ENCODE peak calls at places on chromosomes 1 and 21, in nine cellular contexts. Z, Q, E, J, U, V, S, H and G are unnamed samples.
A peak's percentile ranks its signal among the peaks of the same experiment; 100 is the strongest.

GRCh38 chr1:236141447-236142357 is 637 bp upstream of the GPR137B start:
- DNase-seq in Z (peak; percentile 55), Q (no peak), E (no peak), J (peak; percentile 72), U (peak; percentile 52), V (peak; percentile 30), S (peak; percentile 31), H (peak; percentile 42), G (no peak)

GRCh38 chr1:12516741-12517140 is 101.3 kb downstream of the DHRS3 start:
- DNase-seq in Z (no peak), Q (no peak), E (no peak), J (no peak), U (no peak), V (no peak), S (no peak), H (no peak), G (no peak)

GRCh38 chr1:233113009-233113712 is 162.8 kb downstream of the NTPCR start:
- DNase-seq in Z (peak; percentile 82), Q (peak; percentile 98), E (peak; percentile 83), J (peak; percentile 23), U (peak; percentile 36), V (peak; percentile 55), S (peak; percentile 83), H (peak; percentile 50), G (peak; percentile 97)

GRCh38 chr21:37787456-37787855 is 128.8 kb downstream of the KCNJ6 start:
- DNase-seq in Z (peak; percentile 5), Q (peak; percentile 76), E (no peak), J (no peak), U (no peak), V (no peak), S (no peak), H (no peak), G (peak; percentile 73)

GRCh38 chr21:36747114-36747814 is 48.3 kb downstream of the SIM2 start:
- DNase-seq in Z (no peak), Q (no peak), E (no peak), J (no peak), U (peak; percentile 1), V (no peak), S (no peak), H (peak; percentile 6), G (no peak)

GRCh38 chr21:34534522-34534921 is 22.5 kb upstream of the KCNE1 start:
- DNase-seq in Z (no peak), Q (no peak), E (no peak), J (no peak), U (no peak), V (no peak), S (no peak), H (no peak), G (no peak)

GRCh38 chr1:151990058-151990855 is 3.4 kb downstream of the S100A10 start:
- DNase-seq in Z (no peak), Q (no peak), E (no peak), J (no peak), U (no peak), V (no peak), S (no peak), H (no peak), G (no peak)

GRCh38 chr21:46402421-46402820 is 56.3 kb upstream of the DIP2A start:
- DNase-seq in Z (no peak), Q (no peak), E (no peak), J (no peak), U (no peak), V (no peak), S (no peak), H (no peak), G (no peak)

GRCh38 chr1:64549464-64550239 is 79.7 kb downstream of the CACHD1 start:
- DNase-seq in Z (no peak), Q (no peak), E (no peak), J (no peak), U (no peak), V (no peak), S (peak; percentile 27), H (no peak), G (no peak)

GRCh38 chr1:150168960-150169565 is 19.3 kb downstream of the PLEKHO1 start:
- DNase-seq in Z (peak; percentile 92), Q (no peak), E (peak; percentile 62), J (peak; percentile 73), U (peak; percentile 77), V (peak; percentile 74), S (peak; percentile 76), H (peak; percentile 81), G (peak; percentile 44)

GRCh38 chr1:167225920-167226319 is 5.2 kb downstream of the POU2F1 start:
- DNase-seq in Z (no peak), Q (no peak), E (no peak), J (no peak), U (no peak), V (no peak), S (no peak), H (no peak), G (no peak)

GRCh38 chr1:184383772-184384323 is 3.0 kb upstream of the C1orf21 start:
- DNase-seq in Z (no peak), Q (no peak), E (no peak), J (no peak), U (no peak), V (no peak), S (no peak), H (no peak), G (no peak)

GRCh38 chr1:225835752-225836151 is 25.8 kb downstream of the EPHX1 start:
- DNase-seq in Z (no peak), Q (no peak), E (peak; percentile 72), J (no peak), U (no peak), V (no peak), S (peak; percentile 57), H (no peak), G (peak; percentile 42)

DNA sequence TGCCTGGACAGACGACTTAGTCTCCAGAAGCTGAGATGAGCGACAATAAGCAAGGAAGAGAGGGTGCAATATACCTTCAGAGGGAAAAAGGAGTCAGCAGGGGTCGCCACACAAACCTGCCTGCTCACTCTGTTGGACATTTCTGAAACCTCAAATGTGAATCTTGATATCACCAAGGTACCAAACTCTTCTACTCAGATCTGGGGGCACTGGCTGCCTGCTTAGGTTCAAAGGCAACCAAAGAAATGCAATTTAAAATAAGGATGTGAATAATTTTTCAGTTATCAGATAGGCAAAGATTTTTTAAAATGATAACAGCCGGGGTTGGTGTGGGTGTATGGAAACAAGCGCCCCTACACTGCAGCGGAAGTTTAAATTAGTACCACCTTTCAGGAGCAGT is 164.2 kb downstream of the HIVEP3 start:
- DNase-seq in Z (no peak), Q (no peak), E (no peak), J (no peak), U (no peak), V (no peak), S (no peak), H (no peak), G (no peak)
- TF ChIP-seq CTCF in Z (peak; percentile 14), Q (no peak), E (no peak), J (peak; percentile 36), U (peak; percentile 2), V (no peak), S (no peak), H (no peak), G (no peak)

DNA sequence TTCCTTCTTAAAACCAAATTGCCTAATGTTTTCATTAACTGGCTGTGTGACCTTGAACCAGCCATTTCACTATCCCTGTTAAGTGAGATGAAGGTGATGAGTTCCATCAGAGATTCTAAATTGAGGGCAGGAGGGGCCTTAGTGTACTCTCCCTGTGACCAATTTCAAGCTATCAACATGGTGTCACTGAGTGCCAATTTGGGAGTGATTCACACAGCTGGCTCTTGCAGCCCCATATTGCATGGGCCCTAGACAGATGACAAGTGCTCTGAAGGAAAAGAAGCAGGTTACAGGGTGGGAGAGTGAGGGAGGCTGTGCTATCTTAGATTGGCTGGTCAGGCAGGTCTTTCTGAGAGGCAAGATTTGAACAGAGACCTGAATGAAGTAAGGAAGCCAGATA is 13.0 kb upstream of the TACSTD2 start:
- DNase-seq in Z (no peak), Q (no peak), E (no peak), J (no peak), U (no peak), V (no peak), S (no peak), H (no peak), G (no peak)
- H3K4me3 ChIP-seq in Z (no peak overlapping the region), Q (no peak overlapping the region), E (no peak overlapping the region), J (no peak overlapping the region), U (no peak overlapping the region), V (no peak overlapping the region), S (no peak overlapping the region), H (no peak overlapping the region), G (no peak overlapping the region)

GRCh38 chr1:201937624-201938212 is 8.6 kb downstream of the LMOD1 start:
- DNase-seq in Z (no peak), Q (peak; percentile 77), E (no peak), J (no peak), U (no peak), V (no peak), S (no peak), H (no peak), G (no peak)
- TF ChIP-seq CTCF in Z (no peak), Q (no peak), E (no peak), J (no peak), U (no peak), V (no peak), S (no peak), H (no peak), G (no peak)

GRCh38 chr21:42924433-42924751 is 1.0 kb downstream of the ERVH48-1 start:
- DNase-seq in Z (no peak), Q (no peak), E (no peak), J (no peak), U (no peak), V (no peak), S (no peak), H (no peak), G (no peak)

GRCh38 chr21:42921912-42922311 is 3.5 kb downstream of the ERVH48-1 start:
- DNase-seq in Z (no peak), Q (no peak), E (no peak), J (no peak), U (no peak), V (no peak), S (no peak), H (no peak), G (no peak)

GRCh38 chr21:42922918-42923317 is 2.5 kb downstream of the ERVH48-1 start:
- DNase-seq in Z (no peak), Q (no peak), E (no peak), J (no peak), U (no peak), V (no peak), S (no peak), H (no peak), G (no peak)

GRCh38 chr21:42923553-42924432 is 1.6 kb downstream of the ERVH48-1 start:
- DNase-seq in Z (peak; percentile 75), Q (peak; percentile 77), E (peak; percentile 79), J (peak; percentile 93), U (peak; percentile 89), V (peak; percentile 80), S (peak; percentile 69), H (peak; percentile 90), G (peak; percentile 79)

DNA sequence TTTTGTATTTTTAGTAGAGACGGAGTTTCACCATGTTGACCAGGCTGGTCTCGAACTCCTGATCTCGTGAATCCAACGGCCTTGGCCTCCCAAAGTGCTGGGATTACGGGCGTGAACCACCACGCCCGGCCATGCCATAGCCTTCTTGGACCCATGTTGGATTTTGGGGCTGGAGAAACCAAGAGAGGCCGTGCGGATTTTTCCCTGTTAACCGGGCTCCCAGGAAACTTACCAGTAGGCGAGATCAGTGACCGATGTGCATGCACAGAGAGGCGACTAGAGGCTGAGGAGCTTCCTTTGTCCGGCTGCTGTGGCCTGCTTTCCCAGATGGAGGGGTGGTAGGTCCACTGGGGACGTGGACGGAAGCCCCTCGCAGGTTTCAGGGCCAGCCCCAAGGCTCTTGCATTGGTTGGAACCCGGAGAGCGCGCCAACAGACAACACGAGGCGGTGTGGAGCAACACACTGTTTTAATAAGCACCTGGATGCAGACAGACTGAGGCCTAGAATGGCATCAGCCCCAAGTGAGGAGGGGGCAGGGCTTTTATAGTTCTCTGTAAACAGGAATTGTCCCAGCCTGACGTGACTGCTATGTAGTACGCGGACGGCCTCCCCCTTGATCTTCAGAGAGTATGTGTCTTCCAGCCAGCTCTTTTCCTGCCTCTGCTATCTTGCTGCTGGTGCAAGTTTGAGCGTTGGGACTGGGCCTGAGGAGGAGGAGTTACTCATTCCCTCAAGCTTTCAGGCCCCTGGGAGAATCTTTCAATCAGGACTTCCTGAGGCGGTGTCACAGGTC is at the start of gene ERVH48-1:
- DNase-seq in Z (no peak), Q (no peak), E (no peak), J (no peak), U (peak; percentile 15), V (no peak), S (no peak), H (no peak), G (no peak)
- H3K4me3 ChIP-seq in Z (no peak within 1 kb of the TSS), Q (no peak within 1 kb of the TSS), E (no peak within 1 kb of the TSS), J (no peak within 1 kb of the TSS), U (no peak within 1 kb of the TSS), V (no peak within 1 kb of the TSS), S (no peak within 1 kb of the TSS), H (no peak within 1 kb of the TSS), G (no peak within 1 kb of the TSS)